ENCODE peak calls at places on chromosomes 2 and 18, in six cellular contexts. One of them, this sample, is unnamed.
A peak's percentile ranks its signal among the peaks of the same experiment; 100 is the strongest.

GRCh38 chr2:127953128-127953718 is 67.5 kb upstream of the AMMECR1L start:
- DNase-seq in RCC 7860: no peak
- DNase-seq in stimulated activated CD4-positive, alpha-beta T cell treated with anti-CD3 and anti-CD28 coated beads, Interleukin-4, amount 100 ng/mL, for 48 hours: no peak
- DNase-seq in AG09309: no peak
- DNase-seq in activated CD4-positive, alpha-beta T cell treated with anti-CD3 and anti-CD28 coated beads, Interleukin-2, amount 10 ng/mL, durations not matched to agents 7 days and 5 days: no peak
- DNase-seq in B cell: no peak
- DNase-seq in this sample: no peak

GRCh38 chr2:190585000-190585678 is 50.6 kb upstream of the NEMP2 start:
- DNase-seq in RCC 7860: no peak
- DNase-seq in stimulated activated CD4-positive, alpha-beta T cell treated with anti-CD3 and anti-CD28 coated beads, Interleukin-4, amount 100 ng/mL, for 48 hours: no peak
- DNase-seq in AG09309: no peak
- DNase-seq in activated CD4-positive, alpha-beta T cell treated with anti-CD3 and anti-CD28 coated beads, Interleukin-2, amount 10 ng/mL, durations not matched to agents 7 days and 5 days: no peak
- DNase-seq in B cell: no peak
- DNase-seq in this sample: no peak

GRCh38 chr18:60981651-60982050 is 351.6 kb upstream of the CDH20 start:
- DNase-seq in RCC 7860: no peak
- DNase-seq in stimulated activated CD4-positive, alpha-beta T cell treated with anti-CD3 and anti-CD28 coated beads, Interleukin-4, amount 100 ng/mL, for 48 hours: no peak
- DNase-seq in AG09309: peak; percentile 2
- DNase-seq in activated CD4-positive, alpha-beta T cell treated with anti-CD3 and anti-CD28 coated beads, Interleukin-2, amount 10 ng/mL, durations not matched to agents 7 days and 5 days: no peak
- DNase-seq in B cell: no peak
- DNase-seq in this sample: no peak

GRCh38 chr2:97763176-97763845 is 49.9 kb downstream of the ZAP70 start:
- DNase-seq in RCC 7860: no peak
- DNase-seq in stimulated activated CD4-positive, alpha-beta T cell treated with anti-CD3 and anti-CD28 coated beads, Interleukin-4, amount 100 ng/mL, for 48 hours: no peak
- DNase-seq in AG09309: no peak
- DNase-seq in activated CD4-positive, alpha-beta T cell treated with anti-CD3 and anti-CD28 coated beads, Interleukin-2, amount 10 ng/mL, durations not matched to agents 7 days and 5 days: no peak
- DNase-seq in B cell: no peak
- DNase-seq in this sample: no peak

GRCh38 chr2:10301946-10302478 is 692 bp upstream of the HPCAL1 start:
- DNase-seq in RCC 7860: no peak
- DNase-seq in stimulated activated CD4-positive, alpha-beta T cell treated with anti-CD3 and anti-CD28 coated beads, Interleukin-4, amount 100 ng/mL, for 48 hours: no peak
- DNase-seq in AG09309: no peak
- DNase-seq in activated CD4-positive, alpha-beta T cell treated with anti-CD3 and anti-CD28 coated beads, Interleukin-2, amount 10 ng/mL, durations not matched to agents 7 days and 5 days: peak; percentile 25
- DNase-seq in B cell: peak; percentile 48
- DNase-seq in this sample: no peak

GRCh38 chr2:181955010-181955409 is 30.6 kb upstream of the PPP1R1C start:
- DNase-seq in RCC 7860: no peak
- DNase-seq in stimulated activated CD4-positive, alpha-beta T cell treated with anti-CD3 and anti-CD28 coated beads, Interleukin-4, amount 100 ng/mL, for 48 hours: no peak
- DNase-seq in AG09309: peak; percentile 16
- DNase-seq in activated CD4-positive, alpha-beta T cell treated with anti-CD3 and anti-CD28 coated beads, Interleukin-2, amount 10 ng/mL, durations not matched to agents 7 days and 5 days: no peak
- DNase-seq in B cell: no peak
- DNase-seq in this sample: no peak

GRCh38 chr2:179925713-179926112 is 64.3 kb upstream of the ZNF385B start:
- DNase-seq in RCC 7860: no peak
- DNase-seq in stimulated activated CD4-positive, alpha-beta T cell treated with anti-CD3 and anti-CD28 coated beads, Interleukin-4, amount 100 ng/mL, for 48 hours: no peak
- DNase-seq in AG09309: no peak
- DNase-seq in activated CD4-positive, alpha-beta T cell treated with anti-CD3 and anti-CD28 coated beads, Interleukin-2, amount 10 ng/mL, durations not matched to agents 7 days and 5 days: no peak
- DNase-seq in B cell: no peak
- DNase-seq in this sample: no peak

GRCh38 chr18:78913830-78914585 is 65.6 kb upstream of the SALL3 start:
- DNase-seq in RCC 7860: no peak
- DNase-seq in stimulated activated CD4-positive, alpha-beta T cell treated with anti-CD3 and anti-CD28 coated beads, Interleukin-4, amount 100 ng/mL, for 48 hours: no peak
- DNase-seq in AG09309: no peak
- DNase-seq in activated CD4-positive, alpha-beta T cell treated with anti-CD3 and anti-CD28 coated beads, Interleukin-2, amount 10 ng/mL, durations not matched to agents 7 days and 5 days: no peak
- DNase-seq in B cell: no peak
- DNase-seq in this sample: no peak

GRCh38 chr2:24642351-24642750 is 150.8 kb downstream of the PTRHD1 start:
- DNase-seq in RCC 7860: no peak
- DNase-seq in stimulated activated CD4-positive, alpha-beta T cell treated with anti-CD3 and anti-CD28 coated beads, Interleukin-4, amount 100 ng/mL, for 48 hours: no peak
- DNase-seq in AG09309: no peak
- DNase-seq in activated CD4-positive, alpha-beta T cell treated with anti-CD3 and anti-CD28 coated beads, Interleukin-2, amount 10 ng/mL, durations not matched to agents 7 days and 5 days: no peak
- DNase-seq in B cell: no peak
- DNase-seq in this sample: no peak

GRCh38 chr2:232479341-232480200 is 8.1 kb downstream of the ECEL1 start:
- DNase-seq in RCC 7860: no peak
- DNase-seq in stimulated activated CD4-positive, alpha-beta T cell treated with anti-CD3 and anti-CD28 coated beads, Interleukin-4, amount 100 ng/mL, for 48 hours: no peak
- DNase-seq in AG09309: no peak
- DNase-seq in activated CD4-positive, alpha-beta T cell treated with anti-CD3 and anti-CD28 coated beads, Interleukin-2, amount 10 ng/mL, durations not matched to agents 7 days and 5 days: no peak
- DNase-seq in B cell: no peak
- DNase-seq in this sample: peak; percentile 66

GRCh38 chr18:56286775-56287174 is 351.6 kb downstream of the TXNL1 start:
- DNase-seq in RCC 7860: no peak
- DNase-seq in stimulated activated CD4-positive, alpha-beta T cell treated with anti-CD3 and anti-CD28 coated beads, Interleukin-4, amount 100 ng/mL, for 48 hours: no peak
- DNase-seq in AG09309: peak; percentile 62
- DNase-seq in activated CD4-positive, alpha-beta T cell treated with anti-CD3 and anti-CD28 coated beads, Interleukin-2, amount 10 ng/mL, durations not matched to agents 7 days and 5 days: no peak
- DNase-seq in B cell: no peak
- DNase-seq in this sample: no peak

GRCh38 chr2:192218347-192218746 is 23.6 kb upstream of the TMEFF2 start:
- DNase-seq in RCC 7860: no peak
- DNase-seq in stimulated activated CD4-positive, alpha-beta T cell treated with anti-CD3 and anti-CD28 coated beads, Interleukin-4, amount 100 ng/mL, for 48 hours: no peak
- DNase-seq in AG09309: no peak
- DNase-seq in activated CD4-positive, alpha-beta T cell treated with anti-CD3 and anti-CD28 coated beads, Interleukin-2, amount 10 ng/mL, durations not matched to agents 7 days and 5 days: no peak
- DNase-seq in B cell: no peak
- DNase-seq in this sample: no peak

GRCh38 chr2:111068435-111069058 is 52.2 kb upstream of the BCL2L11 start:
- DNase-seq in RCC 7860: no peak
- DNase-seq in stimulated activated CD4-positive, alpha-beta T cell treated with anti-CD3 and anti-CD28 coated beads, Interleukin-4, amount 100 ng/mL, for 48 hours: no peak
- DNase-seq in AG09309: no peak
- DNase-seq in activated CD4-positive, alpha-beta T cell treated with anti-CD3 and anti-CD28 coated beads, Interleukin-2, amount 10 ng/mL, durations not matched to agents 7 days and 5 days: no peak
- DNase-seq in B cell: no peak
- DNase-seq in this sample: no peak

GRCh38 chr2:6111676-6112294 is 419.6 kb downstream of the SOX11 start:
- DNase-seq in RCC 7860: no peak
- DNase-seq in stimulated activated CD4-positive, alpha-beta T cell treated with anti-CD3 and anti-CD28 coated beads, Interleukin-4, amount 100 ng/mL, for 48 hours: no peak
- DNase-seq in AG09309: no peak
- DNase-seq in activated CD4-positive, alpha-beta T cell treated with anti-CD3 and anti-CD28 coated beads, Interleukin-2, amount 10 ng/mL, durations not matched to agents 7 days and 5 days: no peak
- DNase-seq in B cell: no peak
- DNase-seq in this sample: no peak

GRCh38 chr2:43460611-43461396 is 135.0 kb downstream of the THADA start:
- DNase-seq in RCC 7860: no peak
- DNase-seq in stimulated activated CD4-positive, alpha-beta T cell treated with anti-CD3 and anti-CD28 coated beads, Interleukin-4, amount 100 ng/mL, for 48 hours: no peak
- DNase-seq in AG09309: no peak
- DNase-seq in activated CD4-positive, alpha-beta T cell treated with anti-CD3 and anti-CD28 coated beads, Interleukin-2, amount 10 ng/mL, durations not matched to agents 7 days and 5 days: no peak
- DNase-seq in B cell: no peak
- DNase-seq in this sample: no peak